ENCODE peak calls at places on chromosomes 5 and 9, in five cellular contexts. One of them, this sample, is unnamed.

GRCh38 chr9:108444400-108445358 is 411.1 kb downstream of the ACTL7B start:
- DNase-seq in IMR-90: peak
- DNase-seq in neuronal stem cell: no peak
- DNase-seq in mesenchymal stem cell: peak
- DNase-seq in H1: no peak
- DNase-seq in this sample: peak

GRCh38 chr5:32076699-32077695 is 97.1 kb downstream of the GOLPH3 start:
- DNase-seq in IMR-90: peak
- DNase-seq in neuronal stem cell: peak
- DNase-seq in mesenchymal stem cell: peak
- DNase-seq in H1: no peak
- DNase-seq in this sample: peak

GRCh38 chr9:134536101-134536900 is 105.3 kb upstream of the COL5A1 start:
- DNase-seq in IMR-90: peak
- DNase-seq in neuronal stem cell: no peak
- DNase-seq in mesenchymal stem cell: peak
- DNase-seq in H1: no peak
- DNase-seq in this sample: peak

GRCh38 chr9:70947086-70947485 is 174.3 kb downstream of the TRPM3 start:
- DNase-seq in IMR-90: peak
- DNase-seq in neuronal stem cell: no peak
- DNase-seq in mesenchymal stem cell: no peak
- DNase-seq in H1: no peak
- DNase-seq in this sample: no peak

GRCh38 chr9:33221568-33221884 is 18.4 kb upstream of the SPINK4 start:
- DNase-seq in IMR-90: no peak
- DNase-seq in neuronal stem cell: no peak
- DNase-seq in mesenchymal stem cell: no peak
- DNase-seq in H1: no peak
- DNase-seq in this sample: no peak

GRCh38 chr9:83629433-83630104 is 6.6 kb downstream of the IDNK start:
- DNase-seq in IMR-90: no peak
- DNase-seq in neuronal stem cell: no peak
- DNase-seq in mesenchymal stem cell: no peak
- DNase-seq in H1: no peak
- DNase-seq in this sample: peak

GRCh38 chr9:112493738-112494137 is 7.1 kb downstream of the KIAA1958 start:
- DNase-seq in IMR-90: no peak
- DNase-seq in neuronal stem cell: no peak
- DNase-seq in mesenchymal stem cell: no peak
- DNase-seq in H1: no peak
- DNase-seq in this sample: no peak

GRCh38 chr9:69949396-69949795 is 94.3 kb upstream of the MAMDC2 start:
- DNase-seq in IMR-90: peak
- DNase-seq in neuronal stem cell: no peak
- DNase-seq in mesenchymal stem cell: peak
- DNase-seq in H1: no peak
- DNase-seq in this sample: no peak

GRCh38 chr5:41748631-41749030 is 121.6 kb downstream of the OXCT1 start:
- DNase-seq in IMR-90: peak
- DNase-seq in neuronal stem cell: no peak
- DNase-seq in mesenchymal stem cell: peak
- DNase-seq in H1: no peak
- DNase-seq in this sample: no peak

GRCh38 chr9:93085676-93086075 is 10.3 kb upstream of the CARD19 start:
- DNase-seq in IMR-90: no peak
- DNase-seq in neuronal stem cell: no peak
- DNase-seq in mesenchymal stem cell: no peak
- DNase-seq in H1: no peak
- DNase-seq in this sample: no peak

GRCh38 chr5:32842798-32843531 is 131.8 kb downstream of the NPR3 start:
- DNase-seq in IMR-90: no peak
- DNase-seq in neuronal stem cell: no peak
- DNase-seq in mesenchymal stem cell: no peak
- DNase-seq in H1: no peak
- DNase-seq in this sample: no peak

GRCh38 chr5:134038143-134038542 is 33.4 kb upstream of the VDAC1 start:
- DNase-seq in IMR-90: no peak
- DNase-seq in neuronal stem cell: no peak
- DNase-seq in mesenchymal stem cell: no peak
- DNase-seq in H1: no peak
- DNase-seq in this sample: no peak

GRCh38 chr5:12141496-12141895 is 237.2 kb upstream of the CTNND2 start:
- DNase-seq in IMR-90: no peak
- DNase-seq in neuronal stem cell: no peak
- DNase-seq in mesenchymal stem cell: no peak
- DNase-seq in H1: no peak
- DNase-seq in this sample: no peak

GRCh38 chr5:126959188-126959587 is 71.2 kb downstream of the MARCHF3 start:
- DNase-seq in IMR-90: no peak
- DNase-seq in neuronal stem cell: no peak
- DNase-seq in mesenchymal stem cell: no peak
- DNase-seq in H1: no peak
- DNase-seq in this sample: no peak

GRCh38 chr5:174618589-174618988 is 105.8 kb upstream of the MSX2 start:
- DNase-seq in IMR-90: no peak
- DNase-seq in neuronal stem cell: no peak
- DNase-seq in mesenchymal stem cell: no peak
- DNase-seq in H1: no peak
- DNase-seq in this sample: no peak

GRCh38 chr5:58262226-58262625 is 197.7 kb downstream of the PLK2 start:
- DNase-seq in IMR-90: peak
- DNase-seq in neuronal stem cell: no peak
- DNase-seq in mesenchymal stem cell: no peak
- DNase-seq in H1: no peak
- DNase-seq in this sample: no peak

GRCh38 chr5:17000296-17000939 is 64.3 kb upstream of the MYO10 start:
- DNase-seq in IMR-90: peak
- DNase-seq in neuronal stem cell: no peak
- DNase-seq in mesenchymal stem cell: peak
- DNase-seq in H1: no peak
- DNase-seq in this sample: peak

GRCh38 chr9:134031783-134032182 is 6.5 kb downstream of the BRD3OS start:
- DNase-seq in IMR-90: no peak
- DNase-seq in neuronal stem cell: no peak
- DNase-seq in mesenchymal stem cell: no peak
- DNase-seq in H1: no peak
- DNase-seq in this sample: no peak

GRCh38 chr5:141822134-141822533 is 56.1 kb downstream of the PCDH1 start:
- DNase-seq in IMR-90: peak
- DNase-seq in neuronal stem cell: no peak
- DNase-seq in mesenchymal stem cell: no peak
- DNase-seq in H1: no peak
- DNase-seq in this sample: peak
- H2AK5ac ChIP-seq in IMR-90: peak
- H2AK5ac ChIP-seq in neuronal stem cell: no peak
- H2AK5ac ChIP-seq in mesenchymal stem cell: no peak
- H2AK5ac ChIP-seq in H1: peak
- H2AK5ac ChIP-seq in this sample: no peak

GRCh38 chr5:65184780-65185179 is 296.9 kb downstream of the ADAMTS6 start:
- DNase-seq in IMR-90: no peak
- DNase-seq in neuronal stem cell: peak
- DNase-seq in mesenchymal stem cell: no peak
- DNase-seq in H1: no peak
- DNase-seq in this sample: no peak
- H4K8ac ChIP-seq in IMR-90: peak
- H4K8ac ChIP-seq in neuronal stem cell: no peak
- H4K8ac ChIP-seq in mesenchymal stem cell: no peak
- H4K8ac ChIP-seq in H1: no peak
- H4K8ac ChIP-seq in this sample: no peak

DNA sequence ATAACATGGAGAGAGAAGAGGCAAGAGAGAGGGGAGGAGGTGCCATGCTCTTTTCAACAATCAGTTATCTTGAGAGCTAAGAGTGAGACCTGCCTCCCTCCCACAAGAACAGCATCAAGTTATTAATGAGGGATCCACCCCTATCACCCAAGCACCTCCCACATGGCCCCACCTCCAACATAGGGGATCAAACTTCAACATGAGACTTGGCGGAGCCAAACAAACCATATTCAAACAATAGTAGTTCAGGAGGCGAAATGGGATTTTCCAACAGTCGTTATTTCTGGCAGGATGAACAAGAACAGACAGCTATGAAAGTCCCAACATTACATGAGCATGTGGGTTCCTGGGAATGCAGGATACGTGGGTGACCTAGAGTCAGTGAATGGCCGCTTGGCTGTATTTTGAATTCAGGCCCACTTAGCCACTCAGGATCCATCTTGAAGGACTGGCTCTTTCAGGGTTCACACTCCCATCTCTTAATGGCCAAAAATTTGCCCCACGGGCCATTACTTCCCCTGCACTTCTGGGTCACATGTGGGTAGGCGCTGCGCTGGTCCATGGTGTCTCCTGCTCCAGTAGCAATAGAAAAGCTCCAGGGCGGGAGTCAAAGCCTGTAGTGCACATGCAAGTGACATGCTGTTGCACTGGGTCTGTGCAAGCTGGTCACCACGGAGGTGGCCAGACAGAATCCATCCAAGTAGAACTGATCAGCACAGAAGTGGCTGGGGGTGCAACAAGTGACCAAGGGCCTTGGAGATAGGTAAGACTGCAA is 7.1 kb upstream of the FAF2 start:
- DNase-seq in IMR-90: peak
- DNase-seq in neuronal stem cell: no peak
- DNase-seq in mesenchymal stem cell: peak
- DNase-seq in H1: no peak
- DNase-seq in this sample: no peak
- H2AK5ac ChIP-seq in IMR-90: no peak
- H2AK5ac ChIP-seq in neuronal stem cell: no peak
- H2AK5ac ChIP-seq in mesenchymal stem cell: no peak
- H2AK5ac ChIP-seq in H1: no peak
- H2AK5ac ChIP-seq in this sample: no peak

GRCh38 chr5:179804599-179804947 is 2.1 kb downstream of the MGAT4B start:
- DNase-seq in IMR-90: no peak
- DNase-seq in neuronal stem cell: no peak
- DNase-seq in mesenchymal stem cell: no peak
- DNase-seq in H1: no peak
- DNase-seq in this sample: no peak

GRCh38 chr5:179803651-179804598 is 2.7 kb downstream of the MGAT4B start:
- DNase-seq in IMR-90: peak
- DNase-seq in neuronal stem cell: no peak
- DNase-seq in mesenchymal stem cell: peak
- DNase-seq in H1: no peak
- DNase-seq in this sample: no peak

GRCh38 chr5:179805529-179806249 is 977 bp downstream of the MGAT4B start:
- DNase-seq in IMR-90: no peak
- DNase-seq in neuronal stem cell: no peak
- DNase-seq in mesenchymal stem cell: peak
- DNase-seq in H1: no peak
- DNase-seq in this sample: peak

GRCh38 chr5:179805070-179805528 is 1.6 kb downstream of the MGAT4B start:
- DNase-seq in IMR-90: no peak
- DNase-seq in neuronal stem cell: no peak
- DNase-seq in mesenchymal stem cell: no peak
- DNase-seq in H1: no peak
- DNase-seq in this sample: no peak

DNA sequence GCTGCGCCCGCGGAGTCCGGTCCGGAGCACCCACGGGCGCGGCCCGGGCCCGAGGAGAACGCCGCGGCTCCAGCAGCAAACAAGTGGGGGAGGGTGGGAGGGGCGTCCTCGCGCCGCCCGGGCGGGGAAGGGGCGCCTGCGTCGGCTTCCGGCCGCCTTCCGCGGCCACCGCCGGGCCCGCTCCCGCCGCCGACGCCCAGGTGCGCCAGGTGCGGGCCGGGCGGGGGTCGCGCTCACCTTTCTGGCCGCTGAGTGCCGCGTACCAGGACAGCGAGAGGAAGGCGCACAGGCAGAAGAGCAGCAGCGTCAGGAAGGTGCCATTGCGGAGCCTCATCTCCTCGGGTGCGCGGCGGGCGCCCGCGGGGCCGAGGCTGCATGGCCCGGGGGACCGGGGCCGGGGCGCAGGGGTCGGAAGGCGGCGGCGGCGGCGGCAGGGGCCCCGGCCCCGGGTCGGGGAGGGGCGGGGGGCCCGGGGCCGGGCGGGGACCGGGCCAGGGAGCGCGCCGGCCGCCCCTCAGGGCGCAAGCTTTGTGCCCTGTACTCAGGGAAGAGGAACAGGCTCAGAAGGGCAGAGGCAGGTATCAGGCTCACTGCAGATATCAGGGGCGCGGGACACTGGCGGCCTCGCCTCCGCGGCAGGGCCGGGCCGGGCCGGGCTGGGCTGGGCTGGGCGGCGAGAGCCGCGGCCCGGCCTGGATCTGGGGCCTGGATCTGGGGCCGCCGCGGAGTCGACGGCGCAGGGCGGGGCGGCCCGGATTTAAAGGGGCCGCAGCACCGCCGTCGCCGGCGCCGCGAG is at the start of gene MGAT4B:
- DNase-seq in IMR-90: peak
- DNase-seq in neuronal stem cell: no peak
- DNase-seq in mesenchymal stem cell: peak
- DNase-seq in H1: no peak
- DNase-seq in this sample: peak
- H4K8ac ChIP-seq in IMR-90: peak
- H4K8ac ChIP-seq in neuronal stem cell: peak
- H4K8ac ChIP-seq in mesenchymal stem cell: peak
- H4K8ac ChIP-seq in H1: peak
- H4K8ac ChIP-seq in this sample: peak

DNA sequence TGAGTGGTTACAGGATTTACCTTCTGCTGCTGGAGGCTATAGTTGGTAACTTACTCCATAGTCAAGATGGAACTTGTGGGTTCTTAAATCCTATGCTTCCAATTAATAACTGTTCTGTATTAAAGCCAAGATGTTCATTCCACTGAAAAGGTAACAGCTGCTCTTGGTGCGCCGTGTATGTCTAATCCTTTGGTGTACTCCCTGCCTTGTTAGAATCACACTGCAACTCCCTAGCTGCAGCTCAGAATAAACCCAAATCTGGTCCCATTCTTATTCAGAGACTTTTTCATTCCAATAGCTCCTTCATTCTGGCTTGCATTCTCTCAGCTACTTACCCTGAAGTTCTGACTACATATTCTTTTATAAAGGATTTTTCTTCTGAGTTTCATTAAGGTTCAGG is 1355.5 kb downstream of the MAT2B start:
- DNase-seq in IMR-90: no peak
- DNase-seq in neuronal stem cell: no peak
- DNase-seq in mesenchymal stem cell: no peak
- DNase-seq in H1: no peak
- DNase-seq in this sample: no peak
- H2AK5ac ChIP-seq in IMR-90: no peak
- H2AK5ac ChIP-seq in neuronal stem cell: no peak
- H2AK5ac ChIP-seq in mesenchymal stem cell: no peak
- H2AK5ac ChIP-seq in H1: no peak
- H2AK5ac ChIP-seq in this sample: no peak

DNA sequence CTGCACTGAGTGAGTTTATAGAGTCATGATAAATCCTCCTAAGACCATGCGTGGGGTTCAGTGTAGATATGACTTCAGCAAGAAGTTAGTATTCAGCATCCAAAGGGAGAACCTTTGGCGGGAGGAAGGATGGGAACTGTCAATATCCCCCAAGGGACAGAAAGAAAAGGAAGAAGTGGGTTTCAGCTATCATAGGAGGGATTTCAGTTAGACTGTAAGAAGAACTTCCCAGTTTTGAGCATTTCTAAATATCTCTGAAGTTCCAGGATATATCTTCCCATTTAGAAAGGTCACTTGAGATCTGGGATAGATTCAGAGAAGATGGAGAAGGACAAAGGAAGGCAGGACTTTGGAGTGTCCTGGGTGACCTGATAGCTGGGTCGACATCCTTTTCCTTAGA is 927 bp downstream of the KCNMB1 start:
- DNase-seq in IMR-90: no peak
- DNase-seq in neuronal stem cell: no peak
- DNase-seq in mesenchymal stem cell: no peak
- DNase-seq in H1: no peak
- DNase-seq in this sample: no peak
- H4K8ac ChIP-seq in IMR-90: no peak
- H4K8ac ChIP-seq in neuronal stem cell: no peak
- H4K8ac ChIP-seq in mesenchymal stem cell: no peak
- H4K8ac ChIP-seq in H1: no peak
- H4K8ac ChIP-seq in this sample: no peak

This sample was measured in trophoblast cell.